ENCODE peak calls at places on chromosomes 4 and X, in seven cellular contexts. W is cardiac muscle cell, C is DMS153, Q is tibial artery, G is GM12892, J is IMR-90, A is omental fat pad. F is an unnamed sample.

GRCh38 chrX:14032383-14032782 is 2.7 kb upstream of the GEMIN8 start:
- DNase-seq in W (peak), C (no peak), Q (peak), G (no peak), J (peak), A (peak), F (no peak)

GRCh38 chrX:136179133-136179532 is 31.8 kb downstream of the FHL1 start:
- DNase-seq in W (no peak), C (no peak), Q (no peak), G (no peak), J (no peak), A (no peak), F (no peak)

GRCh38 chr4:53313510-53313909 is 52.4 kb downstream of the SCFD2 start:
- DNase-seq in W (peak), C (no peak), Q (no peak), G (no peak), J (peak), A (no peak), F (no peak)

GRCh38 chr4:76639292-76639691 is 204.3 kb downstream of the SHROOM3 start:
- DNase-seq in W (no peak), C (no peak), Q (no peak), G (no peak), J (peak), A (no peak), F (no peak)

GRCh38 chr4:79083406-79084010 is 144.3 kb upstream of the PAQR3 start:
- DNase-seq in W (peak), C (no peak), Q (peak), G (no peak), J (no peak), A (no peak), F (no peak)

GRCh38 chrX:122739770-122740169 is 444.3 kb upstream of the GRIA3 start:
- DNase-seq in W (no peak), C (no peak), Q (no peak), G (no peak), J (no peak), A (no peak), F (no peak)

GRCh38 chr4:118814901-118815300 is 21.0 kb downstream of the SEC24D start:
- DNase-seq in W (no peak), C (no peak), Q (no peak), G (no peak), J (no peak), A (no peak), F (no peak)

GRCh38 chr4:182807841-182808548 is 109.2 kb downstream of the DCTD start:
- DNase-seq in W (no peak), C (no peak), Q (no peak), G (no peak), J (no peak), A (no peak), F (no peak)

GRCh38 chr4:45954280-45954679 is 169.6 kb downstream of the GABRG1 start:
- DNase-seq in W (no peak), C (no peak), Q (no peak), G (no peak), J (no peak), A (no peak), F (no peak)

GRCh38 chr4:81470456-81471327 is 1.0 kb downstream of the RASGEF1B start:
- DNase-seq in W (peak), C (no peak), Q (peak), G (no peak), J (no peak), A (peak), F (peak)

GRCh38 chrX:67004451-67004850 is 365.6 kb upstream of the EDA2R start:
- DNase-seq in W (no peak), C (no peak), Q (no peak), G (no peak), J (no peak), A (no peak), F (no peak)

GRCh38 chr4:184016742-184017668 is 111.9 kb downstream of the STOX2 start:
- DNase-seq in W (no peak), C (no peak), Q (no peak), G (no peak), J (peak), A (no peak), F (no peak)

GRCh38 chrX:130746709-130747347 is 156.2 kb downstream of the ENOX2 start:
- DNase-seq in W (no peak), C (no peak), Q (no peak), G (no peak), J (peak), A (no peak), F (no peak)

GRCh38 chr4:23733911-23734458 is 155.9 kb downstream of the PPARGC1A start:
- DNase-seq in W (no peak), C (no peak), Q (no peak), G (no peak), J (no peak), A (no peak), F (no peak)

GRCh38 chrX:48787809-48788471 is 1.6 kb downstream of the GATA1 start:
- DNase-seq in W (no peak), C (no peak), Q (no peak), G (no peak), J (no peak), A (no peak), F (no peak)

GRCh38 chr4:156377036-156377700 is 423.5 kb upstream of the CTSO start:
- DNase-seq in W (no peak), C (no peak), Q (no peak), G (no peak), J (peak), A (no peak), F (no peak)

GRCh38 chrX:13007519-13008188 is 32.7 kb downstream of the TMSB4X start:
- DNase-seq in W (no peak), C (no peak), Q (no peak), G (no peak), J (peak), A (no peak), F (no peak)

GRCh38 chrX:1084689-1085088 is 127.8 kb downstream of the CRLF2 start:
- DNase-seq in W (no peak), C (no peak), Q (no peak), G (no peak), J (no peak), A (no peak), F (no peak)

GRCh38 chr4:74531952-74532794 is 87.2 kb downstream of the AREG start:
- DNase-seq in W (peak), C (peak), Q (no peak), G (no peak), J (peak), A (no peak), F (no peak)

GRCh38 chrX:25810202-25810601 is 327.9 kb upstream of the MAGEB18 start:
- DNase-seq in W (no peak), C (no peak), Q (no peak), G (no peak), J (peak), A (no peak), F (no peak)

GRCh38 chrX:458631-459061 is 71.9 kb upstream of the PPP2R3B start:
- DNase-seq in W (no peak), C (no peak), Q (no peak), G (no peak), J (no peak), A (no peak), F (no peak)

GRCh38 chr4:20825493-20825892 is 125.2 kb downstream of the PACRGL start:
- DNase-seq in W (no peak), C (no peak), Q (no peak), G (no peak), J (no peak), A (no peak), F (no peak)

GRCh38 chrX:134929813-134930212 is 61.0 kb upstream of the SMIM10 start:
- DNase-seq in W (no peak), C (no peak), Q (no peak), G (no peak), J (no peak), A (no peak), F (no peak)

GRCh38 chrX:28188526-28188925 is 207.3 kb upstream of the DCAF8L1 start:
- DNase-seq in W (no peak), C (no peak), Q (no peak), G (no peak), J (no peak), A (no peak), F (no peak)

GRCh38 chrX:37813570-37813969 is 33.7 kb downstream of the CYBB start:
- DNase-seq in W (no peak), C (no peak), Q (no peak), G (no peak), J (no peak), A (no peak), F (no peak)

GRCh38 chrX:13090261-13091110 is 46.1 kb upstream of the FAM9C start:
- DNase-seq in W (no peak), C (no peak), Q (no peak), G (no peak), J (peak), A (no peak), F (no peak)